ENCODE peak calls at places on chromosomes 1 and 21, in four cellular contexts. A, K, W and S are unnamed samples.
A peak's percentile ranks its signal among the peaks of the same experiment; 100 is the strongest.

GRCh38 chr1:226308166-226308722 is 720 bp downstream of the LIN9 start:
- DNase-seq in K (no peak), A (no peak), W (no peak), S (no peak)

GRCh38 chr1:235597867-235598553 is 51.6 kb downstream of the GNG4 start:
- DNase-seq in K (peak; percentile 57), A (peak; percentile 68), W (peak; percentile 60), S (no peak)

GRCh38 chr1:3022511-3022973 is 1.3 kb downstream of the ACTRT2 start:
- DNase-seq in K (no peak), A (no peak), W (no peak), S (no peak)

GRCh38 chr1:241918879-241919278 is 38.7 kb upstream of the BECN2 start:
- DNase-seq in K (peak; percentile 62), A (peak; percentile 71), W (peak; percentile 72), S (peak; percentile 77)

GRCh38 chr1:161484613-161485012 is 20.6 kb upstream of the FCGR2A start:
- DNase-seq in K (no peak), A (peak; percentile 10), W (no peak), S (no peak)

GRCh38 chr1:200048244-200048643 is 20.7 kb downstream of the NR5A2 start:
- DNase-seq in K (no peak), W (no peak), A (no peak), S (no peak)

GRCh38 chr1:219347843-219348475 is 174.3 kb downstream of the LYPLAL1 start:
- DNase-seq in W (no peak), K (peak; percentile 18), A (no peak), S (no peak)

GRCh38 chr1:204340137-204340536 is 19.6 kb downstream of the PLEKHA6 start:
- DNase-seq in K (no peak), W (no peak), A (no peak), S (no peak)

GRCh38 chr1:10236405-10237156 is 26.2 kb downstream of the KIF1B start:
- DNase-seq in K (no peak), A (peak; percentile 11), W (no peak), S (no peak)

GRCh38 chr1:150548632-150549495 is at the start of gene ADAMTSL4:
- DNase-seq in W (peak; percentile 48), K (peak; percentile 87), A (peak; percentile 84), S (no peak)

GRCh38 chr1:150560011-150560438 is 10.8 kb downstream of the ADAMTSL4 start:
- DNase-seq in W (no peak), A (peak; percentile 62), K (peak; percentile 64), S (no peak)

GRCh38 chr1:229694053-229694693 is 68.1 kb downstream of the URB2 start:
- DNase-seq in W (peak; percentile 69), A (peak; percentile 74), K (peak; percentile 77), S (peak; percentile 92)

GRCh38 chr1:229689915-229690314 is 63.9 kb downstream of the URB2 start:
- DNase-seq in A (no peak), K (no peak), W (no peak), S (no peak)

GRCh38 chr1:229691362-229691761 is 65.3 kb downstream of the URB2 start:
- DNase-seq in W (no peak), K (no peak), A (no peak), S (no peak)

GRCh38 chr1:229690662-229691061 is 64.6 kb downstream of the URB2 start:
- DNase-seq in W (no peak), A (no peak), K (no peak), S (no peak)

DNA sequence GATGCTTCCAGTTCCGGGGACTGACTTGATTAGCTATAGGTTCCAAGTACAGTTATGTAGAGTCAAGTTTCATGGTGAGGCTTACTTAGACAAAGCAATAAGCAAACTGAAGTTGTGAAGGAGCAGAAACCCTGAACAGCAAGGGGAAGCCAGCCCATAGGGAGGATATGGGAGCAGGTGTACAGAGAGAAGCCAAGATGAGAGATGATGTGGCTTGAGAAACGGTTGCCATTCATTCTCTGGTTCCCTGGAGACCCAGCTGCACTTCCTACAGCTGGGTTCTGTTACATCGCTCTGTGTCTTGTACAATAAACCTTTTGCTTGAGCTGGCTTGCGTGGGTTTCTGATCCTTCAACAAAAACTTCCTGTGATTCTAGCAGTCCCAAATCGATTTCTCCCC is 67.1 kb downstream of the URB2 start:
- DNase-seq in K (no peak), A (no peak), W (no peak), S (peak; percentile 47)
- H3K4me3 ChIP-seq in K (no peak overlapping the region), A (no peak overlapping the region), W (no peak overlapping the region), S (no peak overlapping the region)

DNA sequence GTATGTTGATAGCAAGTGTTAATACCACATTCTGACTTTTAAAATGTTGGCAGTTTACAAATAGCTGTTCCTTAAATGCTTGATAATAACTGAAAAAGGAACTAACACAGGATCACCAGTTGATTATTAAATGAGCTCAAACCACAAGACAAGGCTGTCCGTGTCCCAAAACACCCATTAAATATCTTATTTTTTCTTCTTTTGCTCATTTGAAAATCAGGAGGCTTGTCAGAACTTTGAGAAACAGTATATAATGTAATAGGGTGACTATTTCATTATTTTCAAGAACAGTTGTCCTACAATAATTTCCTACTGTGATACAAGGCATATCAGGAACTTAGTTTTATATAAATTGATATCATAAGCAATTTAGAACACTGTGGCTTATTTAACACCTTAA is 2.7 kb downstream of the CDKN2C start:
- DNase-seq in A (no peak), W (no peak), K (peak; percentile 6), S (no peak)
- H3K4me3 ChIP-seq in A (no peak overlapping the region), W (no peak overlapping the region), K (peak overlapping the region; percentile 3), S (no peak overlapping the region)

GRCh38 chr1:215210167-215210566 is 127.6 kb downstream of the KCNK2 start:
- DNase-seq in K (no peak), W (no peak), A (no peak), S (no peak)
- H3K4me3 ChIP-seq in K (no peak overlapping the region), W (no peak overlapping the region), A (no peak overlapping the region), S (no peak overlapping the region)

DNA sequence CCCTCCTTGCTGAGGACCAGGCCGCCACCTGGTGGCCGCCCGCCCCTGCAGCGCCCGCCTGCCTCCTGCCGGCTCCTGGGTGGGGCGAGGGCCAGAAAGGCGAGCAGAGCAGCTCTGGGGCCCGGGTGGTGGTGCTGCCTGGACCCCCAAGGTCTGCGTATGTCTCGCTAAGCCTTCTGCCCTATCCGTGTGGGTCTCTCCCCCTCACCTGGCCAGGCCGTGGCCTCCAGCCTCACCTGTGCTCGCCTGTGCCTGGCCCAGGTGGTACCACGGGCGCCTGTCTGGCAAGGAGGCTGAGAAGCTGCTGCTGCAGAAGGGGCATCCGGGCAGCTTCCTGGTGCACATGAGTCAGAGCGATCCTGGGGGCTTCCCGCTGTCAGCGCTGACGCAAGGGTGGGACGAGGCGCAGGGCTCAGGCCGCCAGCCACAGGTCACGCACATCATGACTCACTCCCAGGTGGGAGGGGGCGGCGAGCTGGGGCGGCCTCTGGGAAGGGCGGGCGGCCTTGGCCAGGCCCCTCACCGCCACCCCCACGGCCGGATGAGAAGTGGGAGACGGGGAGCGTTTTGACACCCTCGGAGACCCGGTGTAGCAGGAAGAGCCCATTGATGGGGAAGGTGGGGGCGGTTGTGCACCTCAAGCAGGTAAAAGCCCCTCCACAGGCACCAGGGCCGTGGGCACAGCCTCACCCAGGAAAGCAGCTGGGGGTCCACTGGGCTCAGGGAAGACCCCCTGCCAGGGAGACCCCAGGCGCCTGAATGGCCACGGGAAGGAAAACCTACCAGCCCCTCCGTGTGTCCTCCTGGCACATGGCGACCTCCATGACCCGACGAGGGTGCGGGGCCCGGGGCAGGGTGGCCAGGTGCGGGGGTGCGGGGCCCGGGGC is 9.9 kb downstream of the RNF223 start:
- DNase-seq in K (peak; percentile 77), W (peak; percentile 87), A (peak; percentile 78), S (peak; percentile 70)
- H3K4me3 ChIP-seq in K (no peak overlapping the region), W (peak overlapping the region; percentile 37), A (no peak overlapping the region), S (no peak overlapping the region)

GRCh38 chr1:152699746-152700145 is 1.6 kb downstream of the LCE2A start:
- DNase-seq in K (no peak), W (no peak), A (no peak), S (no peak)
- H3K4me3 ChIP-seq in K (no peak overlapping the region), W (no peak overlapping the region), A (no peak overlapping the region), S (no peak overlapping the region)

GRCh38 chr21:42469272-42469671 is 26.8 kb downstream of the RSPH1 start:
- DNase-seq in K (no peak), W (no peak), A (no peak), S (no peak)
- H3K4me3 ChIP-seq in K (no peak overlapping the region), W (no peak overlapping the region), A (no peak overlapping the region), S (no peak overlapping the region)

GRCh38 chr1:145912128-145912641 is 2.3 kb upstream of the ITGA10 start:
- DNase-seq in W (no peak), K (no peak), A (no peak), S (no peak)

GRCh38 chr1:145906954-145907755 is 2.7 kb downstream of the ITGA10 start:
- DNase-seq in K (no peak), W (no peak), A (peak; percentile 38), S (no peak)

DNA sequence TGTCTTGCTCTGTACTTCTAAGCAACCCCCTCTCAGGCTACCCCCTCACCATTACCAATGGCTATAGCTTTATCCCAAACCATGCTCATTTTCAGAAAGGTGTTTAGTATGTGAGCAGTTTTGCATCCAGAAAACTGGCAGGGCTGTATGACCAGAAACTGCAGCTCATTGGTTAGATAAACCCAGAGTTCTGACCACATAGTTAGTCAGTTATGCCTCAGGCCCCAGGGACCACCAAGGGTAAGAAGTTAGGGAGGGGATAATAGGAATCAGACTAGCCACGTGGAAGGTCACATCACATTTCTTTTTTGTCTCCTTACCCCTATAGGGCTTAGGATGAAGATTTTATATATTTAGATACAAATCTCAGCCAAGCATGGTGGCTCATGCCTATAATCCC is 1.2 kb downstream of the ITGA10 start:
- DNase-seq in K (no peak), A (peak; percentile 49), W (peak; percentile 38), S (peak; percentile 73)
- H3K4me3 ChIP-seq in K (peak overlapping the region; percentile 26), A (no peak overlapping the region), W (peak overlapping the region; percentile 32), S (peak overlapping the region; percentile 52)

GRCh38 chr1:89781494-89782126 is 39.2 kb upstream of the LRRC8D start:
- DNase-seq in W (no peak), K (no peak), A (peak; percentile 39), S (no peak)
- H3K4me3 ChIP-seq in W (no peak overlapping the region), K (no peak overlapping the region), A (no peak overlapping the region), S (no peak overlapping the region)

GRCh38 chr1:31934706-31935629 is 3.2 kb downstream of the PTP4A2 start:
- DNase-seq in K (peak; percentile 79), W (no peak), A (peak; percentile 49), S (peak; percentile 14)
- H3K4me3 ChIP-seq in K (peak overlapping the region; percentile 93), W (peak overlapping the region; percentile 24), A (peak overlapping the region; percentile 1), S (peak overlapping the region; percentile 89)